ENCODE peak calls at places on chromosomes 12 and 14, in seven cellular contexts. One of them, this sample, is unnamed.

GRCh38 chr14:70664698-70665447 is 23.2 kb downstream of the TTC9 start:
- DNase-seq in left ventricle myocardium inferior: no peak
- DNase-seq in stimulated activated CD4-positive, alpha-beta T cell treated with anti-CD3 and anti-CD28 coated beads, Interleukin-4, amount 100 ng/mL, for 1 hour: no peak
- DNase-seq in activated T-cell treated with anti-CD3 and anti-CD28 coated beads for 48 hours: no peak
- DNase-seq in effector CD4-positive, alpha-beta T cell: no peak
- DNase-seq in upper lobe of right lung: no peak
- DNase-seq in stimulated activated naive B cell treated with anti-CD40 and anti-IgM and Interleukin-4, amounts not matched to agents 10 μg/mL and 1 μg/mL and 100 μg/mL, for 72 hours: no peak
- DNase-seq in this sample: no peak

GRCh38 chr14:103259184-103259583 is 74.9 kb upstream of the EIF5 start:
- DNase-seq in activated T-cell treated with anti-CD3 and anti-CD28 coated beads for 48 hours: no peak
- DNase-seq in stimulated activated naive B cell treated with anti-CD40 and anti-IgM and Interleukin-4, amounts not matched to agents 10 μg/mL and 1 μg/mL and 100 μg/mL, for 72 hours: no peak
- DNase-seq in left ventricle myocardium inferior: no peak
- DNase-seq in stimulated activated CD4-positive, alpha-beta T cell treated with anti-CD3 and anti-CD28 coated beads, Interleukin-4, amount 100 ng/mL, for 1 hour: no peak
- DNase-seq in effector CD4-positive, alpha-beta T cell: no peak
- DNase-seq in upper lobe of right lung: no peak
- DNase-seq in this sample: no peak

GRCh38 chr12:26523708-26524150 is 309.3 kb downstream of the ITPR2 start:
- DNase-seq in left ventricle myocardium inferior: peak; percentile 82
- DNase-seq in stimulated activated CD4-positive, alpha-beta T cell treated with anti-CD3 and anti-CD28 coated beads, Interleukin-4, amount 100 ng/mL, for 1 hour: no peak
- DNase-seq in activated T-cell treated with anti-CD3 and anti-CD28 coated beads for 48 hours: no peak
- DNase-seq in upper lobe of right lung: peak; percentile 90
- DNase-seq in effector CD4-positive, alpha-beta T cell: no peak
- DNase-seq in stimulated activated naive B cell treated with anti-CD40 and anti-IgM and Interleukin-4, amounts not matched to agents 10 μg/mL and 1 μg/mL and 100 μg/mL, for 72 hours: no peak
- DNase-seq in this sample: peak; percentile 82

GRCh38 chr12:10068634-10069033 is 30.2 kb downstream of the CLEC1A start:
- DNase-seq in stimulated activated CD4-positive, alpha-beta T cell treated with anti-CD3 and anti-CD28 coated beads, Interleukin-4, amount 100 ng/mL, for 1 hour: no peak
- DNase-seq in activated T-cell treated with anti-CD3 and anti-CD28 coated beads for 48 hours: no peak
- DNase-seq in left ventricle myocardium inferior: no peak
- DNase-seq in upper lobe of right lung: no peak
- DNase-seq in stimulated activated naive B cell treated with anti-CD40 and anti-IgM and Interleukin-4, amounts not matched to agents 10 μg/mL and 1 μg/mL and 100 μg/mL, for 72 hours: no peak
- DNase-seq in effector CD4-positive, alpha-beta T cell: no peak
- DNase-seq in this sample: no peak

GRCh38 chr14:23569443-23570151 is 2.0 kb upstream of the AP1G2 start:
- DNase-seq in upper lobe of right lung: peak; percentile 63
- DNase-seq in left ventricle myocardium inferior: no peak
- DNase-seq in stimulated activated CD4-positive, alpha-beta T cell treated with anti-CD3 and anti-CD28 coated beads, Interleukin-4, amount 100 ng/mL, for 1 hour: no peak
- DNase-seq in effector CD4-positive, alpha-beta T cell: no peak
- DNase-seq in stimulated activated naive B cell treated with anti-CD40 and anti-IgM and Interleukin-4, amounts not matched to agents 10 μg/mL and 1 μg/mL and 100 μg/mL, for 72 hours: no peak
- DNase-seq in activated T-cell treated with anti-CD3 and anti-CD28 coated beads for 48 hours: no peak
- DNase-seq in this sample: no peak

GRCh38 chr12:109725321-109726105 is 11.9 kb downstream of the FAM222A start:
- DNase-seq in effector CD4-positive, alpha-beta T cell: no peak
- DNase-seq in upper lobe of right lung: no peak
- DNase-seq in stimulated activated CD4-positive, alpha-beta T cell treated with anti-CD3 and anti-CD28 coated beads, Interleukin-4, amount 100 ng/mL, for 1 hour: no peak
- DNase-seq in activated T-cell treated with anti-CD3 and anti-CD28 coated beads for 48 hours: no peak
- DNase-seq in left ventricle myocardium inferior: no peak
- DNase-seq in stimulated activated naive B cell treated with anti-CD40 and anti-IgM and Interleukin-4, amounts not matched to agents 10 μg/mL and 1 μg/mL and 100 μg/mL, for 72 hours: no peak
- DNase-seq in this sample: no peak

GRCh38 chr12:71426648-71427047 is 12.9 kb upstream of the LGR5 start:
- DNase-seq in stimulated activated CD4-positive, alpha-beta T cell treated with anti-CD3 and anti-CD28 coated beads, Interleukin-4, amount 100 ng/mL, for 1 hour: no peak
- DNase-seq in left ventricle myocardium inferior: no peak
- DNase-seq in upper lobe of right lung: no peak
- DNase-seq in stimulated activated naive B cell treated with anti-CD40 and anti-IgM and Interleukin-4, amounts not matched to agents 10 μg/mL and 1 μg/mL and 100 μg/mL, for 72 hours: no peak
- DNase-seq in effector CD4-positive, alpha-beta T cell: no peak
- DNase-seq in activated T-cell treated with anti-CD3 and anti-CD28 coated beads for 48 hours: no peak
- DNase-seq in this sample: no peak

GRCh38 chr12:48008950-48009349 is 4.7 kb upstream of the COL2A1 start:
- DNase-seq in upper lobe of right lung: no peak
- DNase-seq in stimulated activated naive B cell treated with anti-CD40 and anti-IgM and Interleukin-4, amounts not matched to agents 10 μg/mL and 1 μg/mL and 100 μg/mL, for 72 hours: no peak
- DNase-seq in effector CD4-positive, alpha-beta T cell: no peak
- DNase-seq in activated T-cell treated with anti-CD3 and anti-CD28 coated beads for 48 hours: no peak
- DNase-seq in left ventricle myocardium inferior: no peak
- DNase-seq in stimulated activated CD4-positive, alpha-beta T cell treated with anti-CD3 and anti-CD28 coated beads, Interleukin-4, amount 100 ng/mL, for 1 hour: no peak
- DNase-seq in this sample: no peak

GRCh38 chr14:96584199-96584906 is 82.2 kb downstream of the PAPOLA start:
- DNase-seq in stimulated activated CD4-positive, alpha-beta T cell treated with anti-CD3 and anti-CD28 coated beads, Interleukin-4, amount 100 ng/mL, for 1 hour: peak; percentile 11
- DNase-seq in effector CD4-positive, alpha-beta T cell: no peak
- DNase-seq in activated T-cell treated with anti-CD3 and anti-CD28 coated beads for 48 hours: peak; percentile 27
- DNase-seq in left ventricle myocardium inferior: no peak
- DNase-seq in upper lobe of right lung: peak; percentile 64
- DNase-seq in stimulated activated naive B cell treated with anti-CD40 and anti-IgM and Interleukin-4, amounts not matched to agents 10 μg/mL and 1 μg/mL and 100 μg/mL, for 72 hours: peak; percentile 16
- DNase-seq in this sample: peak; percentile 18

GRCh38 chr14:98769326-98769725 is 502.7 kb downstream of the BCL11B start:
- DNase-seq in activated T-cell treated with anti-CD3 and anti-CD28 coated beads for 48 hours: no peak
- DNase-seq in stimulated activated naive B cell treated with anti-CD40 and anti-IgM and Interleukin-4, amounts not matched to agents 10 μg/mL and 1 μg/mL and 100 μg/mL, for 72 hours: no peak
- DNase-seq in upper lobe of right lung: no peak
- DNase-seq in stimulated activated CD4-positive, alpha-beta T cell treated with anti-CD3 and anti-CD28 coated beads, Interleukin-4, amount 100 ng/mL, for 1 hour: no peak
- DNase-seq in effector CD4-positive, alpha-beta T cell: no peak
- DNase-seq in left ventricle myocardium inferior: no peak
- DNase-seq in this sample: no peak

GRCh38 chr12:94650143-94651056 is at the start of gene TMCC3:
- DNase-seq in activated T-cell treated with anti-CD3 and anti-CD28 coated beads for 48 hours: peak; percentile 9
- DNase-seq in left ventricle myocardium inferior: peak; percentile 51
- DNase-seq in stimulated activated naive B cell treated with anti-CD40 and anti-IgM and Interleukin-4, amounts not matched to agents 10 μg/mL and 1 μg/mL and 100 μg/mL, for 72 hours: no peak
- DNase-seq in stimulated activated CD4-positive, alpha-beta T cell treated with anti-CD3 and anti-CD28 coated beads, Interleukin-4, amount 100 ng/mL, for 1 hour: peak; percentile 29
- DNase-seq in upper lobe of right lung: peak; percentile 80
- DNase-seq in effector CD4-positive, alpha-beta T cell: no peak
- DNase-seq in this sample: peak; percentile 79

GRCh38 chr12:132438139-132438700 is 51.7 kb upstream of the FBRSL1 start:
- DNase-seq in effector CD4-positive, alpha-beta T cell: no peak
- DNase-seq in left ventricle myocardium inferior: no peak
- DNase-seq in activated T-cell treated with anti-CD3 and anti-CD28 coated beads for 48 hours: no peak
- DNase-seq in stimulated activated naive B cell treated with anti-CD40 and anti-IgM and Interleukin-4, amounts not matched to agents 10 μg/mL and 1 μg/mL and 100 μg/mL, for 72 hours: no peak
- DNase-seq in stimulated activated CD4-positive, alpha-beta T cell treated with anti-CD3 and anti-CD28 coated beads, Interleukin-4, amount 100 ng/mL, for 1 hour: no peak
- DNase-seq in upper lobe of right lung: no peak
- DNase-seq in this sample: peak; percentile 43

GRCh38 chr12:21891763-21892217 is 49.4 kb downstream of the ABCC9 start:
- DNase-seq in effector CD4-positive, alpha-beta T cell: no peak
- DNase-seq in stimulated activated CD4-positive, alpha-beta T cell treated with anti-CD3 and anti-CD28 coated beads, Interleukin-4, amount 100 ng/mL, for 1 hour: no peak
- DNase-seq in activated T-cell treated with anti-CD3 and anti-CD28 coated beads for 48 hours: no peak
- DNase-seq in upper lobe of right lung: no peak
- DNase-seq in stimulated activated naive B cell treated with anti-CD40 and anti-IgM and Interleukin-4, amounts not matched to agents 10 μg/mL and 1 μg/mL and 100 μg/mL, for 72 hours: no peak
- DNase-seq in left ventricle myocardium inferior: peak; percentile 60
- DNase-seq in this sample: peak; percentile 19

GRCh38 chr14:68926236-68926635 is 52.9 kb downstream of the ACTN1 start:
- DNase-seq in activated T-cell treated with anti-CD3 and anti-CD28 coated beads for 48 hours: no peak
- DNase-seq in left ventricle myocardium inferior: no peak
- DNase-seq in stimulated activated CD4-positive, alpha-beta T cell treated with anti-CD3 and anti-CD28 coated beads, Interleukin-4, amount 100 ng/mL, for 1 hour: no peak
- DNase-seq in effector CD4-positive, alpha-beta T cell: no peak
- DNase-seq in upper lobe of right lung: no peak
- DNase-seq in stimulated activated naive B cell treated with anti-CD40 and anti-IgM and Interleukin-4, amounts not matched to agents 10 μg/mL and 1 μg/mL and 100 μg/mL, for 72 hours: no peak
- DNase-seq in this sample: no peak

This sample was measured in mucosa of descending colon.